ENCODE peak calls at places on chromosomes 16 and 17, in seven cellular contexts. Z is HCT116, N is H1, V is HepG2, L is GM12878, Y is K562, U is SK-N-SH. G is an unnamed sample.

GRCh38 chr16:14284930-14285541 is 213.9 kb downstream of the MRTFB start:
- DNase-seq in Z (peak; percentile 63), N (no peak), V (peak; percentile 65), L (no peak), Y (peak; percentile 15), U (no peak), G (peak; percentile 74)

GRCh38 chr16:24978370-24978914 is 36.7 kb downstream of the ARHGAP17 start:
- DNase-seq in Z (no peak), N (no peak), V (no peak), L (peak; percentile 77), Y (no peak), U (no peak), G (no peak)

GRCh38 chr17:66956941-66957340 is 7.6 kb upstream of the CACNG4 start:
- DNase-seq in Z (no peak), N (no peak), V (no peak), L (no peak), Y (no peak), U (no peak), G (no peak)

GRCh38 chr17:46736100-46736499 is 82.4 kb downstream of the WNT3 start:
- DNase-seq in Z (no peak), N (no peak), V (no peak), L (peak; percentile 3), Y (no peak), U (no peak), G (no peak)

GRCh38 chr16:25014500-25015147 is 545 bp downstream of the ARHGAP17 start:
- DNase-seq in Z (no peak), N (no peak), V (peak; percentile 59), L (no peak), Y (no peak), U (peak; percentile 78), G (no peak)

GRCh38 chr17:69287168-69287567 is 39.8 kb downstream of the ABCA5 start:
- DNase-seq in Z (peak; percentile 16), N (no peak), V (no peak), L (no peak), Y (no peak), U (no peak), G (no peak)

GRCh38 chr17:39913989-39914388 is 4.4 kb downstream of the GSDMB start:
- DNase-seq in Z (no peak), N (no peak), V (no peak), L (no peak), Y (no peak), U (no peak), G (no peak)

GRCh38 chr16:65227041-65227835 is 105.4 kb upstream of the CDH11 start:
- DNase-seq in Z (no peak), N (no peak), V (no peak), L (no peak), Y (no peak), U (no peak), G (no peak)

GRCh38 chr16:48538746-48539484 is 71.1 kb downstream of the N4BP1 start:
- DNase-seq in Z (no peak), N (no peak), V (peak; percentile 24), L (no peak), Y (peak; percentile 37), U (peak; percentile 59), G (no peak)

GRCh38 chr17:60993497-60993896 is 315.8 kb downstream of the BCAS3 start:
- DNase-seq in Z (no peak), N (no peak), V (no peak), L (no peak), Y (no peak), U (no peak), G (no peak)

GRCh38 chr16:86844691-86845090 is 266.3 kb downstream of the FOXL1 start:
- DNase-seq in Z (no peak), N (no peak), V (no peak), L (no peak), Y (no peak), U (no peak), G (no peak)

GRCh38 chr17:61426482-61427304 is 25.5 kb upstream of the TBX4 start:
- DNase-seq in Z (peak; percentile 73), N (no peak), V (peak; percentile 98), L (no peak), Y (no peak), U (no peak), G (no peak)

GRCh38 chr17:45895304-45895968 is 1.1 kb downstream of the MAPT start:
- DNase-seq in Z (no peak), N (no peak), V (no peak), L (no peak), Y (no peak), U (peak; percentile 91), G (no peak)

GRCh38 chr16:50591800-50592771 is 43.9 kb downstream of the NKD1 start:
- DNase-seq in Z (no peak), N (no peak), V (no peak), L (no peak), Y (no peak), U (peak; percentile 75), G (no peak)

GRCh38 chr16:55981557-55981956 is 106.4 kb upstream of the CES5A start:
- DNase-seq in Z (no peak), N (no peak), V (no peak), L (no peak), Y (no peak), U (no peak), G (no peak)

GRCh38 chr17:18011286-18011685 is 27.7 kb downstream of the ATPAF2 start:
- DNase-seq in Z (no peak), N (no peak), V (no peak), L (no peak), Y (no peak), U (no peak), G (no peak)

GRCh38 chr17:61280338-61280737 is 119.3 kb upstream of the TBX2 start:
- DNase-seq in Z (no peak), N (no peak), V (no peak), L (no peak), Y (no peak), U (no peak), G (no peak)

GRCh38 chr17:67121317-67121887 is 77.0 kb downstream of the CACNG1 start:
- DNase-seq in Z (no peak), N (no peak), V (no peak), L (no peak), Y (no peak), U (no peak), G (no peak)

GRCh38 chr17:59287452-59287851 is 44.0 kb upstream of the YPEL2 start:
- DNase-seq in Z (peak; percentile 27), N (no peak), V (no peak), L (no peak), Y (no peak), U (no peak), G (no peak)

GRCh38 chr16:57373117-57373947 is 1.0 kb downstream of the CX3CL1 start:
- DNase-seq in Z (no peak), N (no peak), V (peak; percentile 43), L (no peak), Y (no peak), U (no peak), G (no peak)

GRCh38 chr17:50534979-50535326 is 2.4 kb downstream of the EPN3 start:
- DNase-seq in Z (no peak), N (no peak), V (no peak), L (no peak), Y (no peak), U (no peak), G (no peak)

GRCh38 chr17:67652433-67652832 is 65.3 kb upstream of the NOL11 start:
- DNase-seq in Z (no peak), N (no peak), V (no peak), L (no peak), Y (no peak), U (no peak), G (no peak)

GRCh38 chr17:62671553-62671952 is 44.1 kb downstream of the MRC2 start:
- DNase-seq in Z (no peak), N (no peak), V (peak; percentile 36), L (no peak), Y (peak; percentile 81), U (peak; percentile 62), G (no peak)

GRCh38 chr16:79186196-79186595 is 414.3 kb downstream of the MAF start:
- DNase-seq in Z (no peak), N (no peak), V (no peak), L (no peak), Y (no peak), U (no peak), G (no peak)

GRCh38 chr16:77190190-77190477 is 856 bp upstream of the MON1B start:
- DNase-seq in Z (no peak), N (no peak), V (no peak), L (no peak), Y (no peak), U (no peak), G (no peak)

GRCh38 chr17:73141411-73141810 is 23.4 kb upstream of the SSTR2 start:
- DNase-seq in Z (no peak), N (no peak), V (no peak), L (no peak), Y (no peak), U (no peak), G (no peak)
- H3K4me1 ChIP-seq in Z (no peaks in the 10 kb centered on the region), N (no peaks in the 10 kb centered on the region), V (no peaks in the 10 kb centered on the region), L (no peaks in the 10 kb centered on the region), Y (no peaks in the 10 kb centered on the region), U (no peaks in the 10 kb centered on the region), G (no peaks in the 10 kb centered on the region)

GRCh38 chr17:76840884-76841775 is 27.1 kb upstream of the MGAT5B start:
- DNase-seq in Z (no peak), N (no peak), V (no peak), L (no peak), Y (no peak), U (peak; percentile 67), G (no peak)
- TF ChIP-seq SIN3A in Z (no peak), N (no peak), V (no peak), L (no peak), Y (no peak), U (no peak), G (no peak)

GRCh38 chr16:4801962-4802658 is at the start of gene ROGDI:
- DNase-seq in Z (peak; percentile 64), N (peak; percentile 70), V (peak; percentile 80), L (no peak), Y (peak; percentile 81), U (no peak), G (no peak)

GRCh38 chr16:4802659-4803287 is 340 bp upstream of the ROGDI start:
- DNase-seq in Z (peak; percentile 72), N (peak; percentile 66), V (peak; percentile 87), L (peak; percentile 47), Y (peak; percentile 97), U (peak; percentile 99), G (peak; percentile 58)

GRCh38 chr16:4805231-4805630 is 2.8 kb upstream of the ROGDI start:
- DNase-seq in Z (no peak), N (no peak), V (no peak), L (no peak), Y (no peak), U (no peak), G (no peak)

GRCh38 chr16:4801051-4801961 is 1.1 kb downstream of the ROGDI start:
- DNase-seq in Z (no peak), N (no peak), V (no peak), L (no peak), Y (no peak), U (no peak), G (no peak)

GRCh38 chr16:4803479-4804243 is 1.2 kb upstream of the ROGDI start:
- DNase-seq in Z (no peak), N (no peak), V (no peak), L (no peak), Y (no peak), U (no peak), G (no peak)
- TF ChIP-seq POLR2AphosphoS5 in Z (no peak), N (no peak), V (no peak), L (no peak), Y (no peak), U (no peak), G (no peak)

DNA sequence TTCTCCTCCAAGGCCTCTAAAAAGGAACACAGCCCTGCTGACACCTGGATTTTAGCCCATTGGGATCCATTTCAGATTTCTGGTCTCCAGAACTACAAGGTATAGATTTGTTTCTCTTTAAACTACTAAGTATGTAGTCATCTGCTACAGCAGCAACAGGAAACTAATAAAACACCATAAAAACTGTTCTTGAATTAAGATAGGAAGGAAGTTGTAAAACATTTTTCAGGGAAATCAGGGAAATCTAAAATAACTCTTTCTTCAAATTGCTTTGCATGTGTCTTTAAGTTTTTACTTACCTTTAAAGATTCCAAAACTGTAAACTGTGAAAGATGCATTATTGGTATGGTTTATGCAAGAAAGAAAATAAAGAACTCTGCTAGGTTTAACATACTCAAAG is 407.0 kb upstream of the TOM1L1 start:
- DNase-seq in Z (no peak), N (no peak), V (no peak), L (no peak), Y (no peak), U (no peak), G (no peak)
- H3K4me1 ChIP-seq in Z (no peaks in the 10 kb centered on the region), N (no peaks in the 10 kb centered on the region), V (no peaks in the 10 kb centered on the region), L (no peaks in the 10 kb centered on the region), Y (no peaks in the 10 kb centered on the region), U (no peaks in the 10 kb centered on the region), G (no peaks in the 10 kb centered on the region)